ENCODE peak calls at places on chromosome 13, in five cellular contexts. One of them, this sample, is unnamed.

GRCh38 chr13:100827489-100828000 is 152.9 kb upstream of the TMTC4 start:
- DNase-seq in psoas muscle: no peak
- DNase-seq in astrocyte of the spinal cord: no peak
- DNase-seq in cardiac fibroblast: peak; percentile 30
- DNase-seq in body of pancreas: no peak
- DNase-seq in this sample: no peak

GRCh38 chr13:39023316-39023715 is 14.6 kb downstream of the PROSER1 start:
- DNase-seq in psoas muscle: no peak
- DNase-seq in cardiac fibroblast: no peak
- DNase-seq in astrocyte of the spinal cord: no peak
- DNase-seq in body of pancreas: no peak
- DNase-seq in this sample: peak; percentile 90

GRCh38 chr13:43223206-43223605 is 199.8 kb downstream of the DNAJC15 start:
- DNase-seq in body of pancreas: no peak
- DNase-seq in astrocyte of the spinal cord: no peak
- DNase-seq in psoas muscle: no peak
- DNase-seq in cardiac fibroblast: no peak
- DNase-seq in this sample: no peak

GRCh38 chr13:23621316-23621645 is 51.1 kb downstream of the TNFRSF19 start:
- DNase-seq in cardiac fibroblast: peak; percentile 94
- DNase-seq in psoas muscle: no peak
- DNase-seq in astrocyte of the spinal cord: peak; percentile 83
- DNase-seq in body of pancreas: no peak
- DNase-seq in this sample: peak; percentile 61

GRCh38 chr13:99320693-99321481 is 13.7 kb upstream of the GPR183 start:
- DNase-seq in psoas muscle: no peak
- DNase-seq in cardiac fibroblast: peak; percentile 96
- DNase-seq in body of pancreas: no peak
- DNase-seq in astrocyte of the spinal cord: peak; percentile 88
- DNase-seq in this sample: peak; percentile 93

GRCh38 chr13:66887088-66887487 is 343.0 kb downstream of the PCDH9 start:
- DNase-seq in cardiac fibroblast: peak; percentile 18
- DNase-seq in body of pancreas: no peak
- DNase-seq in psoas muscle: no peak
- DNase-seq in astrocyte of the spinal cord: peak; percentile 63
- DNase-seq in this sample: peak; percentile 48

GRCh38 chr13:79679334-79679733 is 198.4 kb downstream of the NDFIP2 start:
- DNase-seq in astrocyte of the spinal cord: peak; percentile 77
- DNase-seq in body of pancreas: peak; percentile 85
- DNase-seq in psoas muscle: peak; percentile 57
- DNase-seq in cardiac fibroblast: peak; percentile 90
- DNase-seq in this sample: peak; percentile 88

GRCh38 chr13:40060318-40061007 is 405.0 kb downstream of the COG6 start:
- DNase-seq in psoas muscle: peak; percentile 55
- DNase-seq in cardiac fibroblast: peak; percentile 97
- DNase-seq in body of pancreas: peak; percentile 96
- DNase-seq in astrocyte of the spinal cord: peak; percentile 79
- DNase-seq in this sample: peak; percentile 72

GRCh38 chr13:74444877-74445479 is 310.8 kb upstream of the KLF12 start:
- DNase-seq in psoas muscle: no peak
- DNase-seq in body of pancreas: no peak
- DNase-seq in cardiac fibroblast: peak; percentile 49
- DNase-seq in astrocyte of the spinal cord: peak; percentile 15
- DNase-seq in this sample: no peak

GRCh38 chr13:45339867-45340266 is 1.1 kb downstream of the TPT1 start:
- DNase-seq in cardiac fibroblast: no peak
- DNase-seq in astrocyte of the spinal cord: no peak
- DNase-seq in body of pancreas: no peak
- DNase-seq in psoas muscle: no peak
- DNase-seq in this sample: no peak

GRCh38 chr13:27667946-27668345 is 46.3 kb downstream of the POLR1D start:
- DNase-seq in body of pancreas: no peak
- DNase-seq in psoas muscle: no peak
- DNase-seq in cardiac fibroblast: peak; percentile 21
- DNase-seq in astrocyte of the spinal cord: no peak
- DNase-seq in this sample: peak; percentile 45

GRCh38 chr13:21611385-21611784 is 7.4 kb upstream of the MICU2 start:
- DNase-seq in body of pancreas: no peak
- DNase-seq in psoas muscle: no peak
- DNase-seq in astrocyte of the spinal cord: no peak
- DNase-seq in cardiac fibroblast: no peak
- DNase-seq in this sample: no peak

GRCh38 chr13:33577037-33577436 is 240.9 kb upstream of the RFC3 start:
- DNase-seq in body of pancreas: no peak
- DNase-seq in cardiac fibroblast: peak; percentile 20
- DNase-seq in astrocyte of the spinal cord: no peak
- DNase-seq in psoas muscle: no peak
- DNase-seq in this sample: peak; percentile 58

GRCh38 chr13:32211788-32212187 is 103.4 kb downstream of the ZAR1L start:
- DNase-seq in cardiac fibroblast: peak; percentile 71
- DNase-seq in psoas muscle: no peak
- DNase-seq in body of pancreas: no peak
- DNase-seq in astrocyte of the spinal cord: peak; percentile 90
- DNase-seq in this sample: peak; percentile 73

GRCh38 chr13:77492982-77493381 is 42.5 kb upstream of the SCEL start:
- DNase-seq in astrocyte of the spinal cord: peak; percentile 33
- DNase-seq in psoas muscle: no peak
- DNase-seq in cardiac fibroblast: peak; percentile 58
- DNase-seq in body of pancreas: no peak
- DNase-seq in this sample: peak; percentile 54

GRCh38 chr13:98890186-98890585 is 87.7 kb downstream of the DOCK9 start:
- DNase-seq in cardiac fibroblast: peak; percentile 82
- DNase-seq in astrocyte of the spinal cord: peak; percentile 82
- DNase-seq in psoas muscle: peak; percentile 31
- DNase-seq in body of pancreas: no peak
- DNase-seq in this sample: peak; percentile 72

GRCh38 chr13:29508130-29508873 is 87.2 kb downstream of the SLC7A1 start:
- DNase-seq in body of pancreas: peak; percentile 89
- DNase-seq in cardiac fibroblast: peak; percentile 88
- DNase-seq in psoas muscle: peak; percentile 83
- DNase-seq in astrocyte of the spinal cord: peak; percentile 85
- DNase-seq in this sample: peak; percentile 89

GRCh38 chr13:50236898-50237318 is 221.7 kb downstream of the KCNRG start:
- DNase-seq in astrocyte of the spinal cord: peak; percentile 8
- DNase-seq in body of pancreas: no peak
- DNase-seq in cardiac fibroblast: peak; percentile 11
- DNase-seq in psoas muscle: no peak
- DNase-seq in this sample: peak; percentile 22

GRCh38 chr13:40096357-40096911 is 441.0 kb downstream of the COG6 start:
- DNase-seq in cardiac fibroblast: no peak
- DNase-seq in psoas muscle: no peak
- DNase-seq in astrocyte of the spinal cord: no peak
- DNase-seq in body of pancreas: no peak
- DNase-seq in this sample: no peak

GRCh38 chr13:78121459-78122348 is 203.1 kb upstream of the EDNRB start:
- DNase-seq in body of pancreas: peak; percentile 28
- DNase-seq in astrocyte of the spinal cord: peak; percentile 73
- DNase-seq in cardiac fibroblast: peak; percentile 87
- DNase-seq in psoas muscle: no peak
- DNase-seq in this sample: peak; percentile 88

GRCh38 chr13:110341445-110342247 is 34.6 kb downstream of the COL4A2 start:
- DNase-seq in psoas muscle: no peak
- DNase-seq in body of pancreas: no peak
- DNase-seq in cardiac fibroblast: peak; percentile 78
- DNase-seq in astrocyte of the spinal cord: peak; percentile 85
- DNase-seq in this sample: peak; percentile 93

GRCh38 chr13:33865945-33866344 is 48.0 kb downstream of the RFC3 start:
- DNase-seq in cardiac fibroblast: no peak
- DNase-seq in body of pancreas: no peak
- DNase-seq in astrocyte of the spinal cord: no peak
- DNase-seq in psoas muscle: no peak
- DNase-seq in this sample: no peak

GRCh38 chr13:97243915-97244820 is 22.0 kb downstream of the MBNL2 start:
- DNase-seq in astrocyte of the spinal cord: no peak
- DNase-seq in body of pancreas: no peak
- DNase-seq in cardiac fibroblast: no peak
- DNase-seq in psoas muscle: no peak
- DNase-seq in this sample: no peak

GRCh38 chr13:99984134-99984462 is 2.5 kb downstream of the ZIC2 start:
- DNase-seq in psoas muscle: no peak
- DNase-seq in astrocyte of the spinal cord: no peak
- DNase-seq in cardiac fibroblast: no peak
- DNase-seq in body of pancreas: no peak
- DNase-seq in this sample: no peak

GRCh38 chr13:42322806-42323205 is 50.9 kb downstream of the AKAP11 start:
- DNase-seq in body of pancreas: no peak
- DNase-seq in psoas muscle: no peak
- DNase-seq in astrocyte of the spinal cord: no peak
- DNase-seq in cardiac fibroblast: no peak
- DNase-seq in this sample: no peak

GRCh38 chr13:105918842-105919741 is 616.4 kb downstream of the EFNB2 start:
- DNase-seq in body of pancreas: no peak
- DNase-seq in astrocyte of the spinal cord: peak; percentile 62
- DNase-seq in psoas muscle: no peak
- DNase-seq in cardiac fibroblast: peak; percentile 69
- DNase-seq in this sample: peak; percentile 63

GRCh38 chr13:109012115-109012514 is 382.7 kb downstream of the MYO16 start:
- DNase-seq in body of pancreas: no peak
- DNase-seq in astrocyte of the spinal cord: no peak
- DNase-seq in psoas muscle: no peak
- DNase-seq in cardiac fibroblast: no peak
- DNase-seq in this sample: no peak

GRCh38 chr13:84896128-84896527 is 903.1 kb downstream of the SLITRK6 start:
- DNase-seq in body of pancreas: peak; percentile 29
- DNase-seq in psoas muscle: no peak
- DNase-seq in cardiac fibroblast: peak; percentile 74
- DNase-seq in astrocyte of the spinal cord: peak; percentile 62
- DNase-seq in this sample: peak; percentile 79

GRCh38 chr13:23384111-23384510 is 49.4 kb downstream of the SACS start:
- DNase-seq in body of pancreas: no peak
- DNase-seq in psoas muscle: no peak
- DNase-seq in astrocyte of the spinal cord: no peak
- DNase-seq in cardiac fibroblast: peak; percentile 90
- DNase-seq in this sample: peak; percentile 26

GRCh38 chr13:107138468-107138867 is 570.5 kb upstream of the ARGLU1 start:
- DNase-seq in astrocyte of the spinal cord: no peak
- DNase-seq in body of pancreas: no peak
- DNase-seq in psoas muscle: no peak
- DNase-seq in cardiac fibroblast: no peak
- DNase-seq in this sample: no peak

GRCh38 chr13:28282451-28282850 is 144.1 kb downstream of the PAN3 start:
- DNase-seq in body of pancreas: no peak
- DNase-seq in psoas muscle: no peak
- DNase-seq in cardiac fibroblast: no peak
- DNase-seq in astrocyte of the spinal cord: no peak
- DNase-seq in this sample: no peak

GRCh38 chr13:82206241-82206640 is 1676.0 kb downstream of the SLITRK1 start:
- DNase-seq in astrocyte of the spinal cord: no peak
- DNase-seq in body of pancreas: no peak
- DNase-seq in psoas muscle: no peak
- DNase-seq in cardiac fibroblast: no peak
- DNase-seq in this sample: no peak

GRCh38 chr13:104357672-104358314 is 1291.6 kb upstream of the SLC10A2 start:
- DNase-seq in cardiac fibroblast: no peak
- DNase-seq in psoas muscle: no peak
- DNase-seq in body of pancreas: no peak
- DNase-seq in astrocyte of the spinal cord: no peak
- DNase-seq in this sample: no peak

GRCh38 chr13:76226941-76227340 is 590.8 kb downstream of the LMO7 start:
- DNase-seq in cardiac fibroblast: no peak
- DNase-seq in psoas muscle: no peak
- DNase-seq in body of pancreas: no peak
- DNase-seq in astrocyte of the spinal cord: no peak
- DNase-seq in this sample: no peak

GRCh38 chr13:99124695-99125334 is 75.8 kb upstream of the UBAC2 start:
- DNase-seq in astrocyte of the spinal cord: peak; percentile 74
- DNase-seq in cardiac fibroblast: peak; percentile 91
- DNase-seq in psoas muscle: no peak
- DNase-seq in body of pancreas: no peak
- DNase-seq in this sample: peak; percentile 83

GRCh38 chr13:45584816-45585215 is 30.7 kb downstream of the ERICH6B start:
- DNase-seq in cardiac fibroblast: no peak
- DNase-seq in body of pancreas: no peak
- DNase-seq in psoas muscle: no peak
- DNase-seq in astrocyte of the spinal cord: no peak
- DNase-seq in this sample: no peak

GRCh38 chr13:110118106-110118505 is 188.9 kb downstream of the COL4A1 start:
- DNase-seq in cardiac fibroblast: no peak
- DNase-seq in astrocyte of the spinal cord: no peak
- DNase-seq in psoas muscle: no peak
- DNase-seq in body of pancreas: no peak
- DNase-seq in this sample: no peak

GRCh38 chr13:26604784-26605183 is 47.3 kb downstream of the WASF3 start:
- DNase-seq in psoas muscle: peak; percentile 75
- DNase-seq in astrocyte of the spinal cord: no peak
- DNase-seq in cardiac fibroblast: no peak
- DNase-seq in body of pancreas: peak; percentile 19
- DNase-seq in this sample: no peak

GRCh38 chr13:50080158-50080855 is 65.1 kb downstream of the KCNRG start:
- DNase-seq in astrocyte of the spinal cord: peak; percentile 63
- DNase-seq in cardiac fibroblast: peak; percentile 64
- DNase-seq in psoas muscle: no peak
- DNase-seq in body of pancreas: no peak
- DNase-seq in this sample: peak; percentile 61

GRCh38 chr13:98797456-98797855 is 45.0 kb upstream of the SLC15A1 start:
- DNase-seq in cardiac fibroblast: no peak
- DNase-seq in psoas muscle: no peak
- DNase-seq in astrocyte of the spinal cord: no peak
- DNase-seq in body of pancreas: no peak
- DNase-seq in this sample: no peak

GRCh38 chr13:87999791-88000190 is 328.6 kb downstream of the SLITRK5 start:
- DNase-seq in astrocyte of the spinal cord: no peak
- DNase-seq in cardiac fibroblast: no peak
- DNase-seq in psoas muscle: no peak
- DNase-seq in body of pancreas: no peak
- DNase-seq in this sample: peak; percentile 1
- TF ChIP-seq CTCF in astrocyte of the spinal cord: no peak
- TF ChIP-seq CTCF in cardiac fibroblast: no peak
- TF ChIP-seq CTCF in psoas muscle: no peak
- TF ChIP-seq CTCF in body of pancreas: no peak
- TF ChIP-seq CTCF in this sample: no peak

GRCh38 chr13:60583911-60584753 is 187.1 kb downstream of the TDRD3 start:
- DNase-seq in astrocyte of the spinal cord: peak; percentile 86
- DNase-seq in cardiac fibroblast: peak; percentile 92
- DNase-seq in psoas muscle: no peak
- DNase-seq in body of pancreas: no peak
- DNase-seq in this sample: peak; percentile 66
- H3K4me3 ChIP-seq in astrocyte of the spinal cord: peak overlapping the region; percentile 9
- H3K4me3 ChIP-seq in cardiac fibroblast: no peak overlapping the region
- H3K4me3 ChIP-seq in psoas muscle: no peak overlapping the region
- H3K4me3 ChIP-seq in body of pancreas: no peak overlapping the region
- H3K4me3 ChIP-seq in this sample: no peak overlapping the region

GRCh38 chr13:60733933-60734332 is 336.9 kb downstream of the TDRD3 start:
- DNase-seq in body of pancreas: no peak
- DNase-seq in psoas muscle: no peak
- DNase-seq in astrocyte of the spinal cord: no peak
- DNase-seq in cardiac fibroblast: no peak
- DNase-seq in this sample: no peak
- TF ChIP-seq CTCF in body of pancreas: no peak
- TF ChIP-seq CTCF in psoas muscle: no peak
- TF ChIP-seq CTCF in astrocyte of the spinal cord: no peak
- TF ChIP-seq CTCF in cardiac fibroblast: no peak
- TF ChIP-seq CTCF in this sample: no peak

GRCh38 chr13:30802953-30803478 is 67.7 kb downstream of the ALOX5AP start:
- DNase-seq in body of pancreas: peak; percentile 82
- DNase-seq in cardiac fibroblast: peak; percentile 84
- DNase-seq in astrocyte of the spinal cord: peak; percentile 71
- DNase-seq in psoas muscle: peak; percentile 90
- DNase-seq in this sample: peak; percentile 82
- H3K4me3 ChIP-seq in body of pancreas: no peak overlapping the region
- H3K4me3 ChIP-seq in cardiac fibroblast: peak overlapping the region; percentile 25
- H3K4me3 ChIP-seq in astrocyte of the spinal cord: no peak overlapping the region
- H3K4me3 ChIP-seq in psoas muscle: peak overlapping the region; percentile 58
- H3K4me3 ChIP-seq in this sample: peak overlapping the region; percentile 28

This sample was measured in fibroblast of pulmonary artery.